ENCODE peak calls at places on chromosome 9, in eight cellular contexts. One of them, this sample, is unnamed.
A peak's percentile ranks its signal among the peaks of the same experiment; 100 is the strongest.

GRCh38 chr9:77987104-77987656 is 44.4 kb downstream of the GNAQ start:
- DNase-seq in heart left ventricle: no peak
- DNase-seq in naive thymus-derived CD4-positive, alpha-beta T cell: no peak
- DNase-seq in upper lobe of left lung: no peak
- DNase-seq in ascending aorta: no peak
- DNase-seq in CD4-positive, alpha-beta memory T cell: no peak
- DNase-seq in esophagus squamous epithelium: no peak
- DNase-seq in kidney: no peak
- DNase-seq in this sample: no peak

GRCh38 chr9:8366161-8366926 is 566.8 kb upstream of the DMAC1 start:
- DNase-seq in CD4-positive, alpha-beta memory T cell: no peak
- DNase-seq in kidney: no peak
- DNase-seq in upper lobe of left lung: no peak
- DNase-seq in esophagus squamous epithelium: no peak
- DNase-seq in ascending aorta: no peak
- DNase-seq in heart left ventricle: no peak
- DNase-seq in naive thymus-derived CD4-positive, alpha-beta T cell: no peak
- DNase-seq in this sample: no peak

GRCh38 chr9:75788006-75788634 is 102.4 kb upstream of the PCSK5 start:
- DNase-seq in heart left ventricle: peak; percentile 52
- DNase-seq in CD4-positive, alpha-beta memory T cell: no peak
- DNase-seq in naive thymus-derived CD4-positive, alpha-beta T cell: no peak
- DNase-seq in upper lobe of left lung: no peak
- DNase-seq in esophagus squamous epithelium: no peak
- DNase-seq in kidney: peak; percentile 50
- DNase-seq in ascending aorta: no peak
- DNase-seq in this sample: no peak

GRCh38 chr9:136436055-136436634 is 3.5 kb downstream of the INPP5E start:
- DNase-seq in ascending aorta: no peak
- DNase-seq in naive thymus-derived CD4-positive, alpha-beta T cell: no peak
- DNase-seq in CD4-positive, alpha-beta memory T cell: no peak
- DNase-seq in upper lobe of left lung: no peak
- DNase-seq in kidney: peak; percentile 75
- DNase-seq in heart left ventricle: no peak
- DNase-seq in esophagus squamous epithelium: no peak
- DNase-seq in this sample: no peak

GRCh38 chr9:129287595-129288305 is 109.7 kb upstream of the IER5L start:
- DNase-seq in kidney: peak; percentile 40
- DNase-seq in esophagus squamous epithelium: no peak
- DNase-seq in CD4-positive, alpha-beta memory T cell: no peak
- DNase-seq in naive thymus-derived CD4-positive, alpha-beta T cell: no peak
- DNase-seq in upper lobe of left lung: peak; percentile 58
- DNase-seq in ascending aorta: no peak
- DNase-seq in heart left ventricle: no peak
- DNase-seq in this sample: no peak

GRCh38 chr9:131811405-131811804 is 71.5 kb upstream of the RAPGEF1 start:
- DNase-seq in CD4-positive, alpha-beta memory T cell: no peak
- DNase-seq in esophagus squamous epithelium: no peak
- DNase-seq in heart left ventricle: no peak
- DNase-seq in upper lobe of left lung: no peak
- DNase-seq in kidney: no peak
- DNase-seq in naive thymus-derived CD4-positive, alpha-beta T cell: no peak
- DNase-seq in ascending aorta: no peak
- DNase-seq in this sample: no peak

GRCh38 chr9:15211160-15211993 is 95.6 kb downstream of the TTC39B start:
- DNase-seq in CD4-positive, alpha-beta memory T cell: peak; percentile 61
- DNase-seq in upper lobe of left lung: no peak
- DNase-seq in heart left ventricle: no peak
- DNase-seq in esophagus squamous epithelium: no peak
- DNase-seq in ascending aorta: no peak
- DNase-seq in naive thymus-derived CD4-positive, alpha-beta T cell: peak; percentile 69
- DNase-seq in kidney: no peak
- DNase-seq in this sample: peak; percentile 10

GRCh38 chr9:97703437-97704326 is 6.5 kb upstream of the XPA start:
- DNase-seq in upper lobe of left lung: no peak
- DNase-seq in heart left ventricle: no peak
- DNase-seq in esophagus squamous epithelium: no peak
- DNase-seq in ascending aorta: no peak
- DNase-seq in naive thymus-derived CD4-positive, alpha-beta T cell: no peak
- DNase-seq in kidney: no peak
- DNase-seq in CD4-positive, alpha-beta memory T cell: peak; percentile 10
- DNase-seq in this sample: peak; percentile 12

GRCh38 chr9:115328228-115328627 is 210.3 kb upstream of the TNC start:
- DNase-seq in naive thymus-derived CD4-positive, alpha-beta T cell: no peak
- DNase-seq in esophagus squamous epithelium: no peak
- DNase-seq in heart left ventricle: peak; percentile 35
- DNase-seq in kidney: no peak
- DNase-seq in upper lobe of left lung: no peak
- DNase-seq in ascending aorta: peak; percentile 56
- DNase-seq in CD4-positive, alpha-beta memory T cell: no peak
- DNase-seq in this sample: no peak

GRCh38 chr9:112997236-112997941 is 14.6 kb downstream of the ZNF883 start:
- DNase-seq in CD4-positive, alpha-beta memory T cell: no peak
- DNase-seq in ascending aorta: no peak
- DNase-seq in esophagus squamous epithelium: no peak
- DNase-seq in heart left ventricle: no peak
- DNase-seq in kidney: no peak
- DNase-seq in upper lobe of left lung: no peak
- DNase-seq in naive thymus-derived CD4-positive, alpha-beta T cell: no peak
- DNase-seq in this sample: no peak
- H3K9me3 ChIP-seq in CD4-positive, alpha-beta memory T cell: peaks cover 33% of the 10 kb centered on the region
- H3K9me3 ChIP-seq in ascending aorta: peaks cover 55% of the 10 kb centered on the region
- H3K9me3 ChIP-seq in esophagus squamous epithelium: peaks cover 3% of the 10 kb centered on the region
- H3K9me3 ChIP-seq in heart left ventricle: peaks cover 4% of the 10 kb centered on the region
- H3K9me3 ChIP-seq in kidney: peaks cover 37% of the 10 kb centered on the region
- H3K9me3 ChIP-seq in upper lobe of left lung: peaks cover 34% of the 10 kb centered on the region
- H3K9me3 ChIP-seq in naive thymus-derived CD4-positive, alpha-beta T cell: peaks cover 59% of the 10 kb centered on the region
- H3K9me3 ChIP-seq in this sample: peaks cover 34% of the 10 kb centered on the region

GRCh38 chr9:94281101-94281500 is 22.0 kb downstream of the ZNF169 start:
- DNase-seq in upper lobe of left lung: no peak
- DNase-seq in kidney: no peak
- DNase-seq in naive thymus-derived CD4-positive, alpha-beta T cell: no peak
- DNase-seq in ascending aorta: no peak
- DNase-seq in heart left ventricle: no peak
- DNase-seq in CD4-positive, alpha-beta memory T cell: no peak
- DNase-seq in esophagus squamous epithelium: no peak
- DNase-seq in this sample: no peak
- H3K9me3 ChIP-seq in upper lobe of left lung: peaks cover 3% of the 10 kb centered on the region
- H3K9me3 ChIP-seq in kidney: no peaks in the 10 kb centered on the region
- H3K9me3 ChIP-seq in naive thymus-derived CD4-positive, alpha-beta T cell: no peaks in the 10 kb centered on the region
- H3K9me3 ChIP-seq in ascending aorta: no peaks in the 10 kb centered on the region
- H3K9me3 ChIP-seq in heart left ventricle: no peaks in the 10 kb centered on the region
- H3K9me3 ChIP-seq in CD4-positive, alpha-beta memory T cell: no peaks in the 10 kb centered on the region
- H3K9me3 ChIP-seq in esophagus squamous epithelium: no peaks in the 10 kb centered on the region
- H3K9me3 ChIP-seq in this sample: no peaks in the 10 kb centered on the region

GRCh38 chr9:4804531-4805016 is 11.8 kb downstream of the RCL1 start:
- DNase-seq in naive thymus-derived CD4-positive, alpha-beta T cell: no peak
- DNase-seq in esophagus squamous epithelium: no peak
- DNase-seq in heart left ventricle: no peak
- DNase-seq in ascending aorta: no peak
- DNase-seq in upper lobe of left lung: peak; percentile 78
- DNase-seq in kidney: no peak
- DNase-seq in CD4-positive, alpha-beta memory T cell: no peak
- DNase-seq in this sample: no peak

GRCh38 chr9:4803670-4804530 is 11.2 kb downstream of the RCL1 start:
- DNase-seq in heart left ventricle: no peak
- DNase-seq in ascending aorta: no peak
- DNase-seq in CD4-positive, alpha-beta memory T cell: no peak
- DNase-seq in kidney: no peak
- DNase-seq in naive thymus-derived CD4-positive, alpha-beta T cell: no peak
- DNase-seq in upper lobe of left lung: peak; percentile 65
- DNase-seq in esophagus squamous epithelium: no peak
- DNase-seq in this sample: no peak

GRCh38 chr9:4798281-4798680 is 5.5 kb downstream of the RCL1 start:
- DNase-seq in upper lobe of left lung: no peak
- DNase-seq in naive thymus-derived CD4-positive, alpha-beta T cell: no peak
- DNase-seq in ascending aorta: no peak
- DNase-seq in esophagus squamous epithelium: no peak
- DNase-seq in kidney: no peak
- DNase-seq in heart left ventricle: no peak
- DNase-seq in CD4-positive, alpha-beta memory T cell: no peak
- DNase-seq in this sample: no peak

GRCh38 chr9:4799775-4800174 is 7.0 kb downstream of the RCL1 start:
- DNase-seq in heart left ventricle: no peak
- DNase-seq in kidney: no peak
- DNase-seq in CD4-positive, alpha-beta memory T cell: no peak
- DNase-seq in ascending aorta: no peak
- DNase-seq in naive thymus-derived CD4-positive, alpha-beta T cell: no peak
- DNase-seq in esophagus squamous epithelium: no peak
- DNase-seq in upper lobe of left lung: no peak
- DNase-seq in this sample: no peak

DNA sequence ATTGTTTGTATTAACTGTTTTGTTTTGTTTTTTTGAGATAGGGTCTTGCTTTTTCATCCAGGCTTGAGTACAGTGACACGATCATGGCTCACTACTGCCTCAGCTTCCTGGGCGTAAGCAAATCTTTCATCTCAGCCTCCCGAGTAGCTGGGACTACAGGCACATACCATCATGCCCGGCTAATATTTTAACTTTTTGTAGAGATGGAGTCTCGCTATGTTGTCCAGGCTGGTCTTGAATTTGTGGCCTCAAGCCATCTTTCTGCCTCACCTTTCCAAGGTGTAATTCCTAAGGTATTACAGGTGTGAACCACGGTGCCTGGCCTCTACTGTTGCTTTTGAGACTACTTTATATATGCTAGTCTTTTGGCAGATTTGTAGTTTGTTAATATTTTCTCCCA is 8.4 kb downstream of the RCL1 start:
- DNase-seq in kidney: no peak
- DNase-seq in heart left ventricle: no peak
- DNase-seq in upper lobe of left lung: no peak
- DNase-seq in CD4-positive, alpha-beta memory T cell: no peak
- DNase-seq in esophagus squamous epithelium: no peak
- DNase-seq in ascending aorta: no peak
- DNase-seq in naive thymus-derived CD4-positive, alpha-beta T cell: no peak
- DNase-seq in this sample: no peak
- H3K9me3 ChIP-seq in kidney: no peaks in the 10 kb centered on the region
- H3K9me3 ChIP-seq in heart left ventricle: no peaks in the 10 kb centered on the region
- H3K9me3 ChIP-seq in upper lobe of left lung: no peaks in the 10 kb centered on the region
- H3K9me3 ChIP-seq in CD4-positive, alpha-beta memory T cell: peaks cover 7% of the 10 kb centered on the region
- H3K9me3 ChIP-seq in esophagus squamous epithelium: no peaks in the 10 kb centered on the region
- H3K9me3 ChIP-seq in ascending aorta: no peaks in the 10 kb centered on the region
- H3K9me3 ChIP-seq in naive thymus-derived CD4-positive, alpha-beta T cell: peaks cover 8% of the 10 kb centered on the region
- H3K9me3 ChIP-seq in this sample: no peaks in the 10 kb centered on the region

DNA sequence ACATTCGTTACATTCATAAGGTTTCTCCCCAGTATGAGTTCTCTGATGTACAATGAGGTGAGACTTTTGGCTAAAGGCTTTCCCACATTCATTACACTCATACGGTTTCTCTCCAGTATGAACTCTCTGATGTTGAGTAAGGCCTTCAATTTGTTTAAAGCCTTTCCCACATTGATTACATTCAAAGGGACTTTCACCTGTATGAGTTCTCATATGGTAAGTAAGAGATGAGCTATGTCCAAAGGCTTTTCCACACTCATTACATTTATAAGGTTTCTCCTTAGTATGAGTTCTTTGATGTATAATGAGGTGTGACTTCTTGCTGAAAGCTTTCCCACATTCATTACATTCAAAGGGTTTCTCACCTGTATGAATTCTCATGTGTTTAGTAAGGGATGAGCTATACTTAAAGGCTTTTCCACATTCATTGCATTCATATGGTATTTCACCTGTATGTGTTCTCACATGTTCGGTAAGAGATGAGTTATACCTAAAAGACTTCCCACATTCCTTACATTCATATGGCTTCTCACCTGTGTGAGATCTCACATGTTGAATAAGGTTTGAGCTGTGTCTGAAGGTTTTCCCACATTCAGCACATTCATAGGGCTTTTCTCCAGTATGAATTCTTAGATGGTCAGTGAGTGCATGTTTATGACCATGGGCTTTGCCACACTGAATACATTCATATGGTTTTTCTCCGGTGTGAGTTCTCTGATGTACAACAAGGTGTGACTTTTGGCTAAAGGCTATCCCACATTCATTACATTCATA is 13.5 kb downstream of the ZFP37 start:
- DNase-seq in upper lobe of left lung: no peak
- DNase-seq in heart left ventricle: no peak
- DNase-seq in ascending aorta: no peak
- DNase-seq in kidney: no peak
- DNase-seq in naive thymus-derived CD4-positive, alpha-beta T cell: no peak
- DNase-seq in esophagus squamous epithelium: no peak
- DNase-seq in CD4-positive, alpha-beta memory T cell: no peak
- DNase-seq in this sample: no peak
- H3K9me3 ChIP-seq in upper lobe of left lung: peaks cover 91% of the 10 kb centered on the region
- H3K9me3 ChIP-seq in heart left ventricle: peaks cover 12% of the 10 kb centered on the region
- H3K9me3 ChIP-seq in ascending aorta: peaks cover 92% of the 10 kb centered on the region
- H3K9me3 ChIP-seq in kidney: peaks cover 53% of the 10 kb centered on the region
- H3K9me3 ChIP-seq in naive thymus-derived CD4-positive, alpha-beta T cell: peaks cover 92% of the 10 kb centered on the region
- H3K9me3 ChIP-seq in esophagus squamous epithelium: peaks cover 21% of the 10 kb centered on the region
- H3K9me3 ChIP-seq in CD4-positive, alpha-beta memory T cell: peaks cover 62% of the 10 kb centered on the region
- H3K9me3 ChIP-seq in this sample: peaks cover 66% of the 10 kb centered on the region

GRCh38 chr9:61674465-61674864 is 484.6 kb downstream of the SPATA31A7 start:
- DNase-seq in kidney: peak; percentile 44
- DNase-seq in esophagus squamous epithelium: no peak
- DNase-seq in upper lobe of left lung: no peak
- DNase-seq in naive thymus-derived CD4-positive, alpha-beta T cell: no peak
- DNase-seq in ascending aorta: no peak
- DNase-seq in CD4-positive, alpha-beta memory T cell: no peak
- DNase-seq in heart left ventricle: no peak
- DNase-seq in this sample: no peak

GRCh38 chr9:61673664-61674381 is 484.0 kb downstream of the SPATA31A7 start:
- DNase-seq in naive thymus-derived CD4-positive, alpha-beta T cell: no peak
- DNase-seq in heart left ventricle: no peak
- DNase-seq in ascending aorta: no peak
- DNase-seq in CD4-positive, alpha-beta memory T cell: no peak
- DNase-seq in esophagus squamous epithelium: no peak
- DNase-seq in kidney: peak; percentile 51
- DNase-seq in upper lobe of left lung: peak; percentile 72
- DNase-seq in this sample: no peak

GRCh38 chr9:61674882-61675281 is 485.0 kb downstream of the SPATA31A7 start:
- DNase-seq in ascending aorta: no peak
- DNase-seq in heart left ventricle: no peak
- DNase-seq in kidney: no peak
- DNase-seq in naive thymus-derived CD4-positive, alpha-beta T cell: no peak
- DNase-seq in CD4-positive, alpha-beta memory T cell: no peak
- DNase-seq in esophagus squamous epithelium: no peak
- DNase-seq in upper lobe of left lung: no peak
- DNase-seq in this sample: no peak

GRCh38 chr9:61671276-61671973 is 481.6 kb downstream of the SPATA31A7 start:
- DNase-seq in esophagus squamous epithelium: no peak
- DNase-seq in CD4-positive, alpha-beta memory T cell: no peak
- DNase-seq in naive thymus-derived CD4-positive, alpha-beta T cell: no peak
- DNase-seq in upper lobe of left lung: peak; percentile 59
- DNase-seq in heart left ventricle: no peak
- DNase-seq in ascending aorta: no peak
- DNase-seq in kidney: peak; percentile 44
- DNase-seq in this sample: no peak

DNA sequence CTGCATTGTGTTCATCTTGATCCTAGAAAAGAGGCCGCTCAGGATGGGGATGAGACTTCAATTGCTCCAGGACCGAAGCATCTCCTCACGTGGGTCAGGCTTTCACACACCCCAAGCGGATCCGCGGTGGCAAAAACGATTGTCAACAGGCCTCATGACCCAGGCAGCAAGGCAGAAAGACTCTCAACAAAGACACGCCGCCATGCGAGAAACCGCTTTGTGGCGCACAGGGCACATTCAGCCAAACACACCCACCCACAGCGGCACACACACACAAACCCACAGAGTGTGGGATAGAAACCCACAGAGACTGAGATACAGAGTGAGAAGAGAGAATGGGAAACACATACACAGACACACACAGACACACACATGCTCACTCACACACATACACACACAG is 483.4 kb downstream of the SPATA31A7 start:
- DNase-seq in heart left ventricle: no peak
- DNase-seq in kidney: no peak
- DNase-seq in naive thymus-derived CD4-positive, alpha-beta T cell: no peak
- DNase-seq in CD4-positive, alpha-beta memory T cell: no peak
- DNase-seq in ascending aorta: no peak
- DNase-seq in upper lobe of left lung: no peak
- DNase-seq in esophagus squamous epithelium: no peak
- DNase-seq in this sample: no peak
- H3K9me3 ChIP-seq in heart left ventricle: no peaks in the 10 kb centered on the region
- H3K9me3 ChIP-seq in kidney: no peaks in the 10 kb centered on the region
- H3K9me3 ChIP-seq in naive thymus-derived CD4-positive, alpha-beta T cell: no peaks in the 10 kb centered on the region
- H3K9me3 ChIP-seq in CD4-positive, alpha-beta memory T cell: peaks cover 4% of the 10 kb centered on the region
- H3K9me3 ChIP-seq in ascending aorta: no peaks in the 10 kb centered on the region
- H3K9me3 ChIP-seq in upper lobe of left lung: no peaks in the 10 kb centered on the region
- H3K9me3 ChIP-seq in esophagus squamous epithelium: no peaks in the 10 kb centered on the region
- H3K9me3 ChIP-seq in this sample: no peaks in the 10 kb centered on the region